ENCODE peak calls at places on chromosome 1, in ten cellular contexts. B, A, U, D, L, T, R, I, H and P are unnamed samples.

GRCh38 chr1:228315945-228316588 is 90.6 kb downstream of the TRIM11 start:
- DNase-seq in B (no peak), A (no peak), U (no peak), D (peak; percentile 4), L (no peak), T (no peak), R (no peak), I (no peak), H (no peak), P (peak; percentile 16)

GRCh38 chr1:226571901-226572300 is 23.3 kb downstream of the STUM start:
- DNase-seq in B (no peak), A (no peak), U (no peak), D (no peak), L (no peak), T (no peak), R (no peak), I (no peak), H (no peak), P (no peak)

GRCh38 chr1:85118751-85119150 is 70.5 kb upstream of the MCOLN3 start:
- DNase-seq in B (no peak), A (no peak), U (no peak), D (no peak), L (no peak), T (no peak), R (no peak), I (no peak), H (no peak), P (no peak)

GRCh38 chr1:228463559-228464455 is 23.4 kb upstream of the RNF187 start:
- DNase-seq in B (peak; percentile 21), A (peak; percentile 30), U (no peak), D (no peak), L (no peak), T (peak; percentile 37), R (no peak), I (no peak), H (peak; percentile 79), P (no peak)

GRCh38 chr1:89589515-89589914 is 43.4 kb upstream of the LRRC8C start:
- DNase-seq in B (no peak), A (no peak), U (no peak), D (no peak), L (no peak), T (no peak), R (no peak), I (no peak), H (no peak), P (no peak)

GRCh38 chr1:11929849-11930248 is 3.6 kb upstream of the KIAA2013 start:
- DNase-seq in B (no peak), A (peak; percentile 60), U (peak; percentile 17), D (peak; percentile 43), L (no peak), T (no peak), R (peak; percentile 69), I (no peak), H (no peak), P (no peak)

GRCh38 chr1:246165826-246166709 is 341.0 kb downstream of the SMYD3 start:
- DNase-seq in B (no peak), A (no peak), U (no peak), D (no peak), L (no peak), T (no peak), R (no peak), I (no peak), H (no peak), P (no peak)

GRCh38 chr1:225470691-225471452 is 43.0 kb upstream of the LBR start:
- DNase-seq in B (no peak), A (no peak), U (no peak), D (peak; percentile 6), L (no peak), T (no peak), R (no peak), I (no peak), H (no peak), P (no peak)

GRCh38 chr1:210302501-210302900 is 26.2 kb upstream of the HHAT start:
- DNase-seq in B (no peak), A (no peak), U (peak; percentile 33), D (no peak), L (no peak), T (no peak), R (no peak), I (no peak), H (no peak), P (no peak)

GRCh38 chr1:223710179-223711133 is 1.9 kb upstream of the CAPN2 start:
- DNase-seq in B (no peak), A (no peak), U (no peak), D (no peak), L (no peak), T (no peak), R (no peak), I (no peak), H (no peak), P (no peak)

GRCh38 chr1:45009956-45010854 is 919 bp downstream of the HECTD3 start:
- DNase-seq in B (no peak), A (peak; percentile 31), U (no peak), D (no peak), L (peak; percentile 7), T (no peak), R (no peak), I (no peak), H (no peak), P (no peak)

GRCh38 chr1:43711524-43712386 is 4.4 kb downstream of the ST3GAL3 start:
- DNase-seq in B (no peak), A (peak; percentile 88), U (no peak), D (no peak), L (no peak), T (no peak), R (no peak), I (no peak), H (no peak), P (no peak)

GRCh38 chr1:42845866-42846256 is 552 bp upstream of the ZNF691 start:
- DNase-seq in B (no peak), A (no peak), U (no peak), D (no peak), L (no peak), T (no peak), R (no peak), I (no peak), H (no peak), P (no peak)

GRCh38 chr1:26079178-26079563 is 11.7 kb upstream of the TRIM63 start:
- DNase-seq in B (no peak), A (no peak), U (no peak), D (no peak), L (no peak), T (no peak), R (no peak), I (no peak), H (no peak), P (no peak)

GRCh38 chr1:217857061-217857460 is 225.9 kb downstream of the SPATA17 start:
- DNase-seq in B (no peak), A (no peak), U (peak; percentile 28), D (no peak), L (no peak), T (no peak), R (no peak), I (no peak), H (no peak), P (no peak)

GRCh38 chr1:89953072-89953626 is 41.8 kb upstream of the ZNF326 start:
- DNase-seq in B (peak; percentile 27), A (peak; percentile 96), U (no peak), D (no peak), L (no peak), T (peak; percentile 20), R (peak; percentile 59), I (no peak), H (no peak), P (no peak)

GRCh38 chr1:116411784-116412479 is 38.9 kb downstream of the ATP1A1 start:
- DNase-seq in B (no peak), A (peak; percentile 32), U (no peak), D (no peak), L (no peak), T (no peak), R (no peak), I (no peak), H (no peak), P (no peak)